ENCODE peak calls at places on chromosomes 7 and 10, in four cellular contexts. R is GM12891, N is GM12878, H is K562. F is an unnamed sample.
A peak's percentile ranks its signal among the peaks of the same experiment; 100 is the strongest.

GRCh38 chr10:69949770-69950169 is 102.9 kb upstream of the MACROH2A2 start:
- DNase-seq in N (no peak), H (no peak), R (no peak), F (no peak)

GRCh38 chr10:51235865-51236264 is 161.6 kb downstream of the PRKG1 start:
- DNase-seq in R (no peak), H (no peak), N (no peak), F (no peak)

GRCh38 chr10:47058961-47059391 is 147.7 kb downstream of the PTPN20 start:
- DNase-seq in R (no peak), N (no peak), H (no peak), F (no peak)

GRCh38 chr10:78916227-78916626 is 152.5 kb upstream of the ZMIZ1 start:
- DNase-seq in H (no peak), R (no peak), N (no peak), F (no peak)

GRCh38 chr10:14625210-14625621 is 149.5 kb downstream of the FAM107B start:
- DNase-seq in R (no peak), N (no peak), H (no peak), F (no peak)

GRCh38 chr10:13969792-13970140 is 361.0 kb downstream of the FRMD4A start:
- DNase-seq in R (peak; percentile 35), N (peak; percentile 52), H (no peak), F (no peak)

GRCh38 chr10:49737474-49738201 is 24.5 kb downstream of the OGDHL start:
- DNase-seq in N (no peak), H (no peak), R (no peak), F (no peak)

GRCh38 chr10:74875966-74876365 is 49.6 kb downstream of the KAT6B start:
- DNase-seq in H (no peak), R (no peak), N (no peak), F (no peak)

GRCh38 chr7:155594961-155595366 is 48.6 kb upstream of the CNPY1 start:
- DNase-seq in N (no peak), H (no peak), R (no peak), F (peak; percentile 96)

GRCh38 chr10:49619613-49620012 is 5.8 kb downstream of the CHAT start:
- DNase-seq in N (no peak), R (no peak), H (peak; percentile 27), F (no peak)

GRCh38 chr10:44520651-44521050 is 135.8 kb upstream of the CXCL12 start:
- DNase-seq in H (no peak), R (no peak), N (no peak), F (no peak)

GRCh38 chr10:80528185-80528700 is 9.5 kb upstream of the SH2D4B start:
- DNase-seq in R (no peak), H (no peak), N (no peak), F (no peak)

GRCh38 chr10:80528901-80529300 is 8.8 kb upstream of the SH2D4B start:
- DNase-seq in N (no peak), R (no peak), H (no peak), F (no peak)

GRCh38 chr10:80530816-80531215 is 6.9 kb upstream of the SH2D4B start:
- DNase-seq in R (no peak), N (no peak), H (no peak), F (no peak)

GRCh38 chr10:80530251-80530650 is 7.5 kb upstream of the SH2D4B start:
- DNase-seq in N (no peak), H (no peak), R (no peak), F (peak; percentile 53)

GRCh38 chr10:80529604-80530003 is 8.1 kb upstream of the SH2D4B start:
- DNase-seq in H (no peak), N (no peak), R (no peak), F (peak; percentile 79)
- TF ChIP-seq SPI1 in H (no peak), N (no peak), R (no peak), F (peak; percentile 51)

DNA sequence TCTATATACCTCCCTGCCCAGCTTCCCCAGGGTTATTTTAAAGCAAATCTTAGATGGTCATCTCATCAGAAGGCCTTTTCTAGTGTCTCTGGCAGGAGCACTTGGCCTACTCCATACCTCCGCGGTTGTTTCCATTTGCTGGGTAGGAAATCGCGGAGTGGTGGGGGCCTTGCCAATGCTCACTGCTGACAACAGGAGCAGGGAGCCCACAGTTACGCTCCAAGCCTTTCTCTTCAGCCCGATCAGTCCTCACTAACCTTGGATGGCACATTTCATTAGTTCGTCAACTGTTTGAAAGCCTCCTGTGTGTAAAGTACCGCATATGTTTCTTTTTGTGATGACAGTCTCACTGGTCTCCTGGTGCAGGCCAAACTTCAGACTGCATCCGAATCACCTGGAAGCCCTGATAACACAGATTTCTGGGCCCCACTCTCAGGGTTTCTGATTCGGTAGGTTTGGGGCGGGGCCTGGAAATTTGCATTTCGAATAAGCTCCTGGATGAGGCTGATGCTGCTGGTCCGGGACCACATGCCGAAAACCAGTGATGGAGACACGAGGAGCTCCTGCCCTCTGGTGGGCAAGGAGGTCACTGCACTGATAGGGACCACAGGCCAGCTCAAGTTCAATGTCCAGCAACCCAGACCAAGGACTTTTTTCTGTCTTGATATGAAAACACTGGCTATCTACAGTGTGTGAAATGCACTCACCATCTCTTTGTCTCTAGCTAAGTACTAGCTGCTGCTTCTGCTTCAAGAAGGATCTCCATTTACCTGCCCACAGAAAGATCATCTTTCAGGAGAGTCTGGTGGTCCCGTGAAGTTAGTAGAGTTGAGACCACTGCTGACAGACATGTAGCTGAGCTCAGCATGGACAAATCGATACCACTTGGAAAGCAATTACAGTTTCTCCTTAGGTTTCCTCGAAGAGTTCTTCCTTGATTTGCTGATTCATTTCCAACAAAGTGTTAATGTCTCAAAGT is 14.0 kb downstream of the LRGUK start:
- DNase-seq in N (no peak), H (peak; percentile 89), R (peak; percentile 46), F (peak; percentile 41)
- TF ChIP-seq SPI1 in N (no peak), H (no peak), R (no peak), F (no peak)

DNA sequence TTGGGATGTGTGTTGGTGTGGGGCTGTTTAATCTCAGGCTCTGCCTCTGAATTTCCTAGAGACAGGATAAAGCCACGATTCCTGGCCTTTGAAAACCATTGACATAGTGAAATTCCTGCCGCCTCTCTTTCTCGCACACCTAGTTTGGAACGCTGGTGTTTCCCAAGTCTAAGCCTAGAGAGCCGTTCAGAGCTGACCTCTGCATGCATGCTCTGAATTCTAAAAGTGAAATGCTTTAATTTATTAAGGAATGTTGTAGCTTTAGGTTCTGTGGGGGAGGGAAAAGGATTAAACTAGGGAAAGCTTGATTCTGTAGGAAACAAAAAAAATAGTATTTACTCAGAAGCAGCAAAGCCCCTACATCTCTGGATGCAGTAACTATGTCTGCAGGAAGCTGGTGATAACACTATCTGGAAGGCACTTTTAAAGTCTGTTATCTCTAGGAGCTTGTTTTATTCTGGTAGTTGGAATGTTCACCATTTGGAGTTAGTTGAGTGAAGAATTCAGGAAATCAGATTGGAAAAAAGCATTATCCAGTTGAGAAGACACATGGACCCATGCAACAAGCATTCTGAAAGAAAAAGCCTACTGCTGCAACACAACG is 27.3 kb downstream of the PFKP start:
- DNase-seq in H (no peak), R (no peak), N (no peak), F (no peak)
- TF ChIP-seq SPI1 in H (no peak), R (no peak), N (no peak), F (no peak)

GRCh38 chr7:16062269-16062668 is 359.1 kb downstream of the CRPPA start:
- DNase-seq in R (no peak), N (no peak), H (no peak), F (no peak)
- TF ChIP-seq SPI1 in R (no peak), N (no peak), H (no peak), F (no peak)

GRCh38 chr7:72494807-72495206 is 82.7 kb upstream of the CALN1 start:
- DNase-seq in R (no peak), N (no peak), H (no peak), F (no peak)

GRCh38 chr7:72492446-72492845 is 80.3 kb upstream of the CALN1 start:
- DNase-seq in R (no peak), N (no peak), H (no peak), F (no peak)

GRCh38 chr7:72490301-72490700 is 78.2 kb upstream of the CALN1 start:
- DNase-seq in R (no peak), N (no peak), H (no peak), F (no peak)

DNA sequence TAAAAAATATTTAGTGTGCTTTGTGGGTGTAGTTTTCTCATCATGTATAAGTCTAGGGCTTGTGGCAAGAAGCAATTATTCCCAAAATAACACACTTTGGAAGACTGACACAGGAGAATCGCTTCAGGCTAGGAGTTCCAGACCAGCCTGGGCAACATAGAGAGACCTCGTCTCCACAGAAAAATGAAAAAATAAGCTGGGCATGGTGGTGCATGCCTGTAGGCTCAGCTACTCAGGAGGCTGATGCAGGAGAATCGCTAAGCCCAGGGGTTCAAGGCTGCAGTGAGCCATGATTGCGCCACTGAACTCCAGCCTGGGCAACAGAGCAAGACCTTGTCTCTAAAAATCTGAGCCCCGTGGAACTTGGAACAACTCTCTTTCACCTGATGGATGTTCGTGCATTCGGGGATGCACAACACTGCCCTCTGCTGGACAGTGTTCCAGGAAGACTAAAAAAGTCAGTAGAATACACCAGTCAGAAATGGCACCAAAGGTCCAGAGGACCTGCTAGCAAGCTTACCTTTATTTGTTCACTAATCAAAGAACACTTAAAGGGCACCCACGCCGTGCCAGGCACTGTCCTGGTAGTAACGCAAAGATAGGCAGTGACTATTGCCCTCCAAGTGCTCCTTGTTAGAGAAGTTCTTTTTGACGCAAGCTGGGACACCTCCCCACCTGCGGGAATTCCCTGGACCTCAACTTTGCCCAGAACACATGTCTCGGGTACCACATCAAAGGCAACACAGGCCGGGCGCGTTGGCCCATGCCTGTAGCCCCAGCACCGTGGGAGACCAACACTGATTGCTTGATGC is 81.9 kb upstream of the CALN1 start:
- DNase-seq in H (peak; percentile 56), R (peak; percentile 32), N (peak; percentile 38), F (peak; percentile 37)
- TF ChIP-seq SPI1 in H (no peak), R (no peak), N (no peak), F (no peak)

DNA sequence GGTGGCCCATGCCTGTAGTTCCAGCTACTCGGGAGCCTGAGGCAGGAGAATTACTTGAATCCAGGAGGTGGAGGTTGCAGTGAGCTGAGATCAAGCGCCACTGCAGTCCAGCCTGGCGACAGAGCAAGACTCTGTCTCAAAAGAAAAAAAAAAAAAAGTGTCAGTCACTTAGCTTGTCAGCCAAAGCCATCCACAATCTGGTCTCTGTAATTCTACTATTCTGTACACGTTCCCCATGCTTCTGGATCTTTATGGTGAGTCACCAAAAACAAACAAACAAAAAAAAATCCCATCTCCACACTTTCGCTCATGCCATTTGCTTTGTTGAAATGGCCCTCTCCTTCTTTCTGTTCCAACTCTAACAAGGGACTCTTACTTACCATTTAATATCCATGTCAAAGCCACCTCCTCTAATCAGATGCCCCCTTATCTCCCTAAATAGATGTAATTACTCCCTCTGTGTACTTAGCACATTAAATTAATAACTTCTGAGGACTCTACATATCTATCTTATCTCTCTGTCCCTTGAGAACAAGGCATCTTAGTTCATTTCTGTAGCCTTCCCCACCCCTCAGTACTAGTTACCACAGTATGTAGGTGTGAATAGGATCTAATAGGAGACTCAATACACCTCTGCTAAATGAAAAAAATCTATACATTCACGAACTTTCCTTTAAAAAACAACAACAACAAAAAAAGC is 128.4 kb downstream of the ELMO1 start:
- DNase-seq in H (no peak), R (no peak), N (no peak), F (no peak)
- TF ChIP-seq SPI1 in H (no peak), R (no peak), N (no peak), F (no peak)

GRCh38 chr10:91613411-91614253 is 19.2 kb downstream of the PPP1R3C start:
- DNase-seq in N (no peak), H (no peak), R (no peak), F (no peak)
- TF ChIP-seq SPI1 in N (no peak), H (no peak), R (no peak), F (no peak)

GRCh38 chr7:6705959-6706665 is 635 bp downstream of the ZNF12 start:
- DNase-seq in N (no peak), H (peak; percentile 56), R (peak; percentile 26), F (peak; percentile 36)
- TF ChIP-seq SPI1 in N (peak; percentile 11), H (no peak), R (no peak), F (no peak)